ENCODE peak calls at places on chromosome 15, in four cellular contexts. One of them, this sample, is unnamed.

GRCh38 chr15:100723323-100723801 is 121.0 kb downstream of the ASB7 start:
- DNase-seq in mammary epithelial cell: peak; percentile 73
- DNase-seq in Peyer's patch: no peak
- DNase-seq in uterus: no peak
- DNase-seq in this sample: no peak

GRCh38 chr15:57436166-57436565 is 59.9 kb downstream of the CGNL1 start:
- DNase-seq in mammary epithelial cell: no peak
- DNase-seq in uterus: no peak
- DNase-seq in Peyer's patch: no peak
- DNase-seq in this sample: no peak

GRCh38 chr15:73345658-73346057 is 23.1 kb downstream of the HCN4 start:
- DNase-seq in Peyer's patch: no peak
- DNase-seq in mammary epithelial cell: no peak
- DNase-seq in uterus: no peak
- DNase-seq in this sample: no peak

GRCh38 chr15:34853001-34853758 is 57.8 kb upstream of the ACTC1 start:
- DNase-seq in Peyer's patch: no peak
- DNase-seq in mammary epithelial cell: no peak
- DNase-seq in uterus: no peak
- DNase-seq in this sample: no peak

GRCh38 chr15:72042865-72043264 is 75.1 kb downstream of the MYO9A start:
- DNase-seq in mammary epithelial cell: no peak
- DNase-seq in Peyer's patch: no peak
- DNase-seq in uterus: no peak
- DNase-seq in this sample: no peak

GRCh38 chr15:70427531-70428120 is 329.9 kb upstream of the TLE3 start:
- DNase-seq in mammary epithelial cell: peak; percentile 77
- DNase-seq in uterus: no peak
- DNase-seq in Peyer's patch: no peak
- DNase-seq in this sample: no peak

GRCh38 chr15:92906563-92907081 is 6.5 kb downstream of the CHD2 start:
- DNase-seq in Peyer's patch: peak; percentile 73
- DNase-seq in uterus: no peak
- DNase-seq in mammary epithelial cell: peak; percentile 97
- DNase-seq in this sample: no peak

GRCh38 chr15:52509500-52510244 is 19.0 kb downstream of the MYO5A start:
- DNase-seq in mammary epithelial cell: no peak
- DNase-seq in Peyer's patch: no peak
- DNase-seq in uterus: no peak
- DNase-seq in this sample: no peak

GRCh38 chr15:70528270-70528706 is 235.1 kb downstream of the UACA start:
- DNase-seq in uterus: no peak
- DNase-seq in Peyer's patch: peak; percentile 84
- DNase-seq in mammary epithelial cell: no peak
- DNase-seq in this sample: peak; percentile 57

GRCh38 chr15:91471410-91471993 is 371.4 kb downstream of the SV2B start:
- DNase-seq in mammary epithelial cell: no peak
- DNase-seq in Peyer's patch: no peak
- DNase-seq in uterus: peak; percentile 53
- DNase-seq in this sample: peak; percentile 52

GRCh38 chr15:77866596-77867125 is 210.8 kb downstream of the TBC1D2B start:
- DNase-seq in uterus: peak; percentile 4
- DNase-seq in mammary epithelial cell: no peak
- DNase-seq in Peyer's patch: peak; percentile 36
- DNase-seq in this sample: peak; percentile 8

GRCh38 chr15:97791824-97792792 is 168.4 kb upstream of the ARRDC4 start:
- DNase-seq in mammary epithelial cell: no peak
- DNase-seq in uterus: peak; percentile 19
- DNase-seq in Peyer's patch: no peak
- DNase-seq in this sample: peak; percentile 34

GRCh38 chr15:47987908-47988532 is 132.8 kb upstream of the SLC24A5 start:
- DNase-seq in uterus: no peak
- DNase-seq in mammary epithelial cell: peak; percentile 32
- DNase-seq in Peyer's patch: peak; percentile 57
- DNase-seq in this sample: no peak

GRCh38 chr15:66714543-66714981 is 12.5 kb downstream of the SMAD6 start:
- DNase-seq in uterus: no peak
- DNase-seq in Peyer's patch: peak; percentile 60
- DNase-seq in mammary epithelial cell: no peak
- DNase-seq in this sample: no peak

GRCh38 chr15:77983708-77984445 is 93.6 kb downstream of the TBC1D2B start:
- DNase-seq in Peyer's patch: no peak
- DNase-seq in mammary epithelial cell: no peak
- DNase-seq in uterus: peak; percentile 22
- DNase-seq in this sample: peak; percentile 27

GRCh38 chr15:92681141-92681622 is 25.6 kb upstream of the FAM174B start:
- DNase-seq in Peyer's patch: peak; percentile 55
- DNase-seq in uterus: peak; percentile 23
- DNase-seq in mammary epithelial cell: no peak
- DNase-seq in this sample: no peak

GRCh38 chr15:85624241-85624855 is 170.4 kb downstream of the KLHL25 start:
- DNase-seq in uterus: no peak
- DNase-seq in mammary epithelial cell: no peak
- DNase-seq in Peyer's patch: no peak
- DNase-seq in this sample: no peak

GRCh38 chr15:45414215-45414885 is 36.0 kb upstream of the GATM start:
- DNase-seq in mammary epithelial cell: no peak
- DNase-seq in uterus: no peak
- DNase-seq in Peyer's patch: no peak
- DNase-seq in this sample: no peak

GRCh38 chr15:95624100-95624499 is 706.4 kb upstream of the NR2F2 start:
- DNase-seq in Peyer's patch: no peak
- DNase-seq in mammary epithelial cell: no peak
- DNase-seq in uterus: no peak
- DNase-seq in this sample: no peak

GRCh38 chr15:22232675-22233074 is 152.3 kb downstream of the OR4M2 start:
- DNase-seq in Peyer's patch: no peak
- DNase-seq in mammary epithelial cell: no peak
- DNase-seq in uterus: no peak
- DNase-seq in this sample: no peak

GRCh38 chr15:52093539-52094502 is 18.8 kb downstream of the BCL2L10 start:
- DNase-seq in uterus: peak; percentile 63
- DNase-seq in Peyer's patch: no peak
- DNase-seq in mammary epithelial cell: peak; percentile 98
- DNase-seq in this sample: no peak

GRCh38 chr15:58391088-58391487 is 40.7 kb upstream of the LIPC start:
- DNase-seq in Peyer's patch: no peak
- DNase-seq in uterus: no peak
- DNase-seq in mammary epithelial cell: no peak
- DNase-seq in this sample: no peak

GRCh38 chr15:93955197-93955596 is 276.2 kb upstream of the MCTP2 start:
- DNase-seq in Peyer's patch: no peak
- DNase-seq in mammary epithelial cell: no peak
- DNase-seq in uterus: no peak
- DNase-seq in this sample: no peak

GRCh38 chr15:74427607-74428441 is 5.9 kb downstream of the SEMA7A start:
- DNase-seq in mammary epithelial cell: no peak
- DNase-seq in uterus: no peak
- DNase-seq in Peyer's patch: no peak
- DNase-seq in this sample: peak; percentile 48

GRCh38 chr15:96766387-96766786 is 435.9 kb downstream of the NR2F2 start:
- DNase-seq in uterus: no peak
- DNase-seq in mammary epithelial cell: no peak
- DNase-seq in Peyer's patch: no peak
- DNase-seq in this sample: no peak

GRCh38 chr15:96768435-96768789 is 437.9 kb downstream of the NR2F2 start:
- DNase-seq in uterus: no peak
- DNase-seq in mammary epithelial cell: no peak
- DNase-seq in Peyer's patch: no peak
- DNase-seq in this sample: no peak

GRCh38 chr15:96764501-96764900 is 434.0 kb downstream of the NR2F2 start:
- DNase-seq in uterus: no peak
- DNase-seq in Peyer's patch: no peak
- DNase-seq in mammary epithelial cell: no peak
- DNase-seq in this sample: peak; percentile 72

GRCh38 chr15:96767703-96768434 is 437.4 kb downstream of the NR2F2 start:
- DNase-seq in mammary epithelial cell: peak; percentile 37
- DNase-seq in Peyer's patch: no peak
- DNase-seq in uterus: no peak
- DNase-seq in this sample: no peak

DNA sequence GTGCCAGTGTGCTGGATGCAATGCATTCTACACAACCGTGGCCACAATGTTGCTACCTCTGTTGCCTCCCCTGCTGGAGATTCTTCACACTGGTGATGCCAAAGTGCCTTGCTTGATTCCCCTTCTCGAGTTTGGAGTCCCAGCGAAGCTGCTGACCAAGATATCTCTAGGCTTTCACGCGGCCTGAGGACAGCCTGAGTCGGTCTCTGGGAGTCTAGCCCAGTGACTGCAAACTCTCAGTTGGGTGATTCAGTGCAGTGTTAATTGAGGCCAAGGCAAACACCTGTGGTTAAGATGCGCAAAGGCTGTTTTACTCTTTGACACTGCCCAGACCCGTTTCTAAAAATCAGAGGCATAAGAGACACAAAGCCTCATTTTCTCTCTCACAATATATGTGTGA is 434.4 kb downstream of the NR2F2 start:
- DNase-seq in mammary epithelial cell: no peak
- DNase-seq in Peyer's patch: no peak
- DNase-seq in uterus: no peak
- DNase-seq in this sample: no peak
- H3K4me1 ChIP-seq in mammary epithelial cell: no peaks in the 10 kb centered on the region
- H3K4me1 ChIP-seq in Peyer's patch: no peaks in the 10 kb centered on the region
- H3K4me1 ChIP-seq in uterus: no peaks in the 10 kb centered on the region
- H3K4me1 ChIP-seq in this sample: no peaks in the 10 kb centered on the region

GRCh38 chr15:40342421-40343313 is 1.9 kb upstream of the CCDC9B start:
- DNase-seq in uterus: no peak
- DNase-seq in mammary epithelial cell: peak; percentile 74
- DNase-seq in Peyer's patch: no peak
- DNase-seq in this sample: no peak
- H3K27ac ChIP-seq in uterus: peak overlapping the region; percentile 5
- H3K27ac ChIP-seq in mammary epithelial cell: peak overlapping the region; percentile 69
- H3K27ac ChIP-seq in Peyer's patch: peak overlapping the region; percentile 6
- H3K27ac ChIP-seq in this sample: no peak overlapping the region

DNA sequence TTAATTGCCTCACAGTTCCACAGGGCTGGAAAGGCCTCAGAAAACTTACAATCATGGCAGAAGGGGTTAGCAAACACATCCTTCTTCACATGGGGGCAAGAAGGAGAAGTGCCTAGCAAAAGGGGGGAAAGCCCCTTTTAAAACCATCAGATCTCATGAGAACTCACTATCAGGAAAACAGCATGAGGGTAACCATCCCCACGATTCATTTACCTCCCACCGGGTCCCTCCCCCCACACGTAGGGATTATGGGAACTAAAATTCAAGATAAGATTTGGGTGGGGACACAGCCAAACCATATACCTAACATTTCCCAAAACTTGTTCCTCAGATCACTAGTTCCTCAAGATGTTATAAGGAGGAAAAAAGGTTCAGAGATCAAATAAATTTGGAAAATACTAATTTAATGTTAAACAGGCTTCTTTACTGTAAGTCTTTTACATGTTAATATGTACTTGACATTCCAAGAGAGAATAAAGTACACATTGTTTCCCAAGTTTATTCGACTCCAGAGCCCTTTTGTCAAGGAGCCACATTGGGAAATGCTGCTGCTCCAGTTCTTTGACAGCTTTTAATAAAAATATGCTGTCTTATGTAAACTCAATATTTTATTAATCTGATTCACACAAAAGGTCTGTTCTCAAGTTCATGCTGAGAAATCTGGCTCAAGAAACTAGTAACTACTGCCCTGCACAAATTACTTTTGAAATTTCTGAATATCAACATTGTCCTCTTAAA is 17.8 kb downstream of the HERC1 start:
- DNase-seq in Peyer's patch: no peak
- DNase-seq in mammary epithelial cell: no peak
- DNase-seq in uterus: no peak
- DNase-seq in this sample: no peak
- H3K4me1 ChIP-seq in Peyer's patch: no peaks in the 10 kb centered on the region
- H3K4me1 ChIP-seq in mammary epithelial cell: no peaks in the 10 kb centered on the region
- H3K4me1 ChIP-seq in uterus: no peaks in the 10 kb centered on the region
- H3K4me1 ChIP-seq in this sample: peaks cover 78% of the 10 kb centered on the region

GRCh38 chr15:31226011-31226410 is 100.6 kb upstream of the KLF13 start:
- DNase-seq in mammary epithelial cell: no peak
- DNase-seq in Peyer's patch: no peak
- DNase-seq in uterus: no peak
- DNase-seq in this sample: no peak
- H3K27ac ChIP-seq in mammary epithelial cell: no peak overlapping the region
- H3K27ac ChIP-seq in Peyer's patch: no peak overlapping the region
- H3K27ac ChIP-seq in uterus: no peak overlapping the region
- H3K27ac ChIP-seq in this sample: no peak overlapping the region

GRCh38 chr15:80838012-80838411 is 58.8 kb downstream of the CEMIP start:
- DNase-seq in Peyer's patch: no peak
- DNase-seq in uterus: no peak
- DNase-seq in mammary epithelial cell: no peak
- DNase-seq in this sample: no peak

GRCh38 chr15:80838666-80839065 is 59.5 kb downstream of the CEMIP start:
- DNase-seq in uterus: no peak
- DNase-seq in Peyer's patch: no peak
- DNase-seq in mammary epithelial cell: no peak
- DNase-seq in this sample: no peak

GRCh38 chr15:80841537-80841936 is 62.4 kb downstream of the CEMIP start:
- DNase-seq in uterus: no peak
- DNase-seq in mammary epithelial cell: no peak
- DNase-seq in Peyer's patch: no peak
- DNase-seq in this sample: no peak

GRCh38 chr15:80839764-80840130 is 60.6 kb downstream of the CEMIP start:
- DNase-seq in Peyer's patch: no peak
- DNase-seq in uterus: no peak
- DNase-seq in mammary epithelial cell: no peak
- DNase-seq in this sample: no peak

DNA sequence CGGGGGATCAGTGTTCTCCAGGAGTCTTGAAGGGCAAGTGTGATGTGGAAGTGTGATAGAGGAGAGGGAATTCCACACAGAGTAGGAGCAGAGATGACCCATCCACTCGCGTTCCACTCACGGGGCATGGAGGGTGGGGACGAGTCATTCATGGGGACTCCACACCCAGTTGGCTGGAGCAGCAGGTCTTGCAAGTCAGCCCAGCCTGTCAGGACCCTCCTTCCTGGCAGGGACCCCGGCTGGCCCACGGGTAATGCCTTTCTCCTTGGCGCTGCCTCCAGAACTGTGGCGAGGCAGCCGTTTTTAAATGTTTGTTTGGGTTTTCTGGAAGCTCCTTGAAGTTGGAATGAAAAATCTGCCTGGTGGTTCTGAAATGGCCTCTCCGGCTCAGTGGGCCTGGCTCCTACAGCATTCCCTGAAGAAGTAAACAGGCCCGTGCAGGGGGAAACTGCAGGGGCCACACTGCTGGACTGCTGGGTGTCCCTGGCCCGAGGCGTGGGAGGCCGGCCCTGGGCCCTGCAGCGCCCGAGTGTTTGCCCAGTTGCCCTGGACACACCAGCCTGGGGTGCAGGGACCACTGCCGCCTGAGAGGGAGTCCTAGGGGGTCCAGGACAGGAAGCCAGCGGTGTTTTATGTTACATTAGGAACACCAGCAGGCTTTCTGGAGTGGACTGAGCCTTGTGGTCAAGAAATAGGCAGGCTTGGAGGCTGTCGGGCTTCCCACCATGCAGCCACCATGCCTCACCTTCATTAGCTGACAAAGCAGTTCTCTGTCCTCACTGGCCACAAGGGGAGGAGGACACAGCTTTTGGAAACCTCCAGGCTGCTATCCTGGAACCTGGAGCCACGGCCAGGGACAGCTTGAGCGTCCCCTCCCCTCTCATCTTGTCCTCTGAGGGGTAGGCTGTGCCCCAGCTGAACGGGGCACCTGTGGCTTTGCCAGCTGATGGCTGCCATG is 61.3 kb downstream of the CEMIP start:
- DNase-seq in mammary epithelial cell: no peak
- DNase-seq in Peyer's patch: no peak
- DNase-seq in uterus: no peak
- DNase-seq in this sample: no peak
- H3K4me1 ChIP-seq in mammary epithelial cell: peaks cover 12% of the 10 kb centered on the region
- H3K4me1 ChIP-seq in Peyer's patch: no peaks in the 10 kb centered on the region
- H3K4me1 ChIP-seq in uterus: no peaks in the 10 kb centered on the region
- H3K4me1 ChIP-seq in this sample: no peaks in the 10 kb centered on the region

This sample was measured in left lung.